ENCODE peak calls at places on chromosomes 12 and 14, in six cellular contexts. F is IMR-90, K is neuronal stem cell, M is H9, Z is H1, T is trophoblast cell. E is an unnamed sample.

GRCh38 chr14:68341765-68342212 is 451.1 kb downstream of the ZFP36L1 start:
- DNase-seq in Z (no peak), K (no peak), F (no peak), T (no peak), M (no peak), E (no peak)

GRCh38 chr14:92582706-92583452 is 69.3 kb downstream of the RIN3 start:
- DNase-seq in M (no peak), Z (no peak), K (no peak), T (no peak), F (no peak), E (no peak)

GRCh38 chr14:78746086-78746595 is 576.0 kb downstream of the NRXN3 start:
- DNase-seq in K (no peak), Z (no peak), T (no peak), M (no peak), F (no peak), E (no peak)

GRCh38 chr12:120117961-120118709 is 1.6 kb upstream of the RAB35 start:
- DNase-seq in Z (no peak), T (peak), F (peak), K (no peak), M (peak), E (peak)

GRCh38 chr12:104296718-104297117 is 6.8 kb upstream of the EID3 start:
- DNase-seq in M (no peak), F (no peak), T (peak), Z (no peak), K (no peak), E (no peak)

GRCh38 chr12:116520801-116521471 is 38.2 kb upstream of the MAP1LC3B2 start:
- DNase-seq in Z (no peak), K (no peak), F (peak), T (peak), M (no peak), E (peak)

GRCh38 chr12:64010069-64010686 is 165.7 kb downstream of the SRGAP1 start:
- DNase-seq in F (peak), Z (no peak), M (no peak), T (no peak), K (no peak), E (peak)

GRCh38 chr14:94018308-94018707 is 7.8 kb upstream of the OTUB2 start:
- DNase-seq in T (peak), Z (no peak), M (no peak), K (no peak), F (no peak), E (no peak)

GRCh38 chr12:85877459-85877858 is 3.4 kb downstream of the NTS start:
- DNase-seq in F (no peak), M (no peak), K (no peak), T (no peak), Z (no peak), E (no peak)

GRCh38 chr14:69105326-69105725 is 47.6 kb downstream of the DCAF5 start:
- DNase-seq in F (peak), M (no peak), Z (no peak), T (peak), K (no peak), E (peak)

GRCh38 chr14:23299186-23299521 is 3.5 kb downstream of the PPP1R3E start:
- DNase-seq in K (no peak), M (no peak), T (no peak), F (no peak), Z (no peak), E (no peak)

GRCh38 chr14:76953196-76953945 is 75.1 kb downstream of the IRF2BPL start:
- DNase-seq in K (no peak), T (peak), Z (no peak), F (peak), M (no peak), E (peak)

GRCh38 chr14:73862480-73862879 is 10.8 kb downstream of the PTGR2 start:
- DNase-seq in K (no peak), Z (no peak), F (no peak), T (no peak), M (no peak), E (no peak)

GRCh38 chr14:22540286-22540685 is 48.7 kb downstream of the DAD1 start:
- DNase-seq in K (no peak), T (no peak), Z (no peak), M (no peak), F (no peak), E (no peak)

GRCh38 chr14:104683653-104684448 is 5.6 kb upstream of the INF2 start:
- DNase-seq in M (no peak), T (no peak), K (no peak), Z (no peak), F (no peak), E (no peak)

GRCh38 chr14:103854822-103855733 is 7.7 kb upstream of the PPP1R13B start:
- DNase-seq in M (peak), T (peak), F (no peak), K (no peak), Z (peak), E (no peak)

DNA sequence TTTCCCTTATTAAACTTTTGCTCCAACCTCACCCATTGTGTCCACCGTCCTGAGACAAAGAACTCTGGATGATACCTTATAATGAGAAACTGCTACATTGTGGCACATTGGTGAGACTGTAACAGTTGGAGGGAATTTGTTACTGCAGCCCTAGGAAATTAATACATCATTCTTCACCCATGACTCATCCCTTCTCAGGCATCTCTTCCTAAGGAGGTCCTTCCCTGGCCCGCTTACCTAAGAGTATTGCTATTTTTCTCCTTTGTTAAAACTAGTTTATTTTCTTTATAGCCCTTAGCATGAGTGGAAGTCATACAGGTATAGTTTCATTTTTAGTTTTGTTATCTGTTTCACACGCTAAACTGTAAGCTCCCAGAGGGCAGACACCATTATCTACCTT is 87.1 kb downstream of the TMEM260 start:
- DNase-seq in K (no peak), Z (no peak), T (peak), M (no peak), F (peak), E (peak)
- H4K8ac ChIP-seq in K (no peak), Z (no peak), T (peak), M (no peak), F (no peak), E (no peak)

GRCh38 chr12:94690199-94690695 is 39.9 kb upstream of the TMCC3 start:
- DNase-seq in T (peak), F (no peak), Z (no peak), M (no peak), K (no peak), E (peak)

GRCh38 chr12:94689646-94690036 is 39.3 kb upstream of the TMCC3 start:
- DNase-seq in F (no peak), K (no peak), Z (no peak), T (no peak), M (no peak), E (no peak)

GRCh38 chr12:94686834-94687628 is 36.7 kb upstream of the TMCC3 start:
- DNase-seq in M (no peak), Z (no peak), T (no peak), K (no peak), F (no peak), E (no peak)

GRCh38 chr12:94684416-94684815 is 34.1 kb upstream of the TMCC3 start:
- DNase-seq in F (no peak), K (no peak), T (peak), M (no peak), Z (no peak), E (no peak)

DNA sequence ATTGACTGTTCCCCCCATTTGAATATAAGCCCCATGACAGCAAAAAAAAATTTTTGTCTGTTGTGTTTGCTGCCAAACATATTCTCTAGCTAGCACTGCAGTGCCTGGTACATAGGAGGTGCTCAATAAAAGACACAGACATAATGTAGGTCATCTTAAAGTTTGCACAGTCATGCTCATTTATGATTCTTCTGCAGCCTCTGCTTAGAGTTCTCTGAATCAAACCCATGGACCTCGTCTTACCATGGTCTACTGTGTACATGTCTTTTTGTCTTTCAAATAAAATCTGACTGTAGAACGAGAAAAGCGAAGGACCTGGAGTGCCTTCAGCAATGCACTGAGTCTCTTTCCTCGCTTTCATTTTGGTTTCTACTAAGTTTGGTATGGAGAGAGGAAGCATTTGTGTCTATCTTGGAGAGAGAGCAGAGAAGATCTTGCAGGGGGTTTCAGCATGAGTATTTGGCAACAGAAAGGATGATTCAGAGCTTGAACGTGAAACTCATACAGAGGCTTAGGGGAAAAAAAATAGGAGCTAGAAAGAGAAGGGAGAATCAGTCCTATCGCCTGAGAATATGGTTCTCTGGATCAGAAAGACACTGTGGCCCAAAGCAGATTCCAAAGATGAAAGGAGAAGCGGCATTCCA is 38.8 kb upstream of the TMCC3 start:
- DNase-seq in Z (no peak), F (peak), M (no peak), K (no peak), T (peak), E (peak)
- H2AFZ ChIP-seq in Z (no peak), F (no peak), M (no peak), K (no peak), T (no peak), E (no peak)

GRCh38 chr12:89969098-89969497 is 260.5 kb upstream of the ATP2B1 start:
- DNase-seq in K (no peak), T (peak), M (no peak), F (no peak), Z (no peak), E (no peak)
- H3K4me2 ChIP-seq in K (no peak), T (no peak), M (no peak), F (no peak), Z (no peak), E (no peak)

DNA sequence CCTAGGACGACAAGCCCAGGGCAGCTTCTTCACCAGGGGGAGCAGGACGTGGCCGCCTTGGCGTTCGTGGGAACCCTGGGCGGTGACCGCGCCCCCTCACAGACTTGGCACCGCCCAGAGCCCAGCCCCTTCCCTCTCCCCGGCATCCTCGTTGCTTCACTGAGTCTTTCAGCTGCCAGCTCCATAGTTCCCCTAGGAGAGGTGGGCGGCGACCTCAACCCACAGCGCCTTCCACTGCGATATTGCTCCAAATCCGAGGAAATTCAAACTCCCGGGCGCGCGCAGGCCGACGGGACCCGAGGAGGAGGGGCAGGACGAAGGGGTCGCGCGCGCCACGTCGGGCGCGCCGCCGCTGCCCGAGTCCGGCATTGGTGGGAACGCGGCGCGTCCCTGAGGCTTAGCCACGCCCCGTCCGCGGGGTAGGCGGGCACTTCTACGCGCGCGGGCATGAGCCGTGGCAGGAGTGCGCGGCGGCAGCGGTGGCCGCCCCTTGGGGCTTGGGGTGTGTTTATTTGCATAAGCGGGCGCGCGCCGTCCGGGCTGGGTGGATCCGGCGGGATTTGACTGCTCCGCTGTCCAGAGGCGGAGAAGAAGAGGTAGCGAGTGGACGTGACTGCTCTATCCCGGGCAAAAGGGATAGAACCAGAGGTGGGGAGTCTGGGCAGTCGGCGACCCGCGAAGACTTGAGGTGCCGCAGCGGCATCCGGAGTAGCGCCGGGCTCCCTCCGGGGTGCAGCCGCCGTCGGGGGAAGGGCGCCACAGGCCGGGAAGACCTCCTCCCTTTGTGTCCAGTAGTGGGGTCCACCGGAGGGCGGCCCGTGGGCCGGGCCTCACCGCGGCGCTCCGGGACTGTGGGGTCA is at the start of the genes APAF1 and IKBIP:
- DNase-seq in Z (peak), K (peak), M (peak), F (peak), T (peak), E (peak)
- H4K8ac ChIP-seq in Z (peak), K (no peak), M (no peak), F (peak), T (peak), E (peak)

DNA sequence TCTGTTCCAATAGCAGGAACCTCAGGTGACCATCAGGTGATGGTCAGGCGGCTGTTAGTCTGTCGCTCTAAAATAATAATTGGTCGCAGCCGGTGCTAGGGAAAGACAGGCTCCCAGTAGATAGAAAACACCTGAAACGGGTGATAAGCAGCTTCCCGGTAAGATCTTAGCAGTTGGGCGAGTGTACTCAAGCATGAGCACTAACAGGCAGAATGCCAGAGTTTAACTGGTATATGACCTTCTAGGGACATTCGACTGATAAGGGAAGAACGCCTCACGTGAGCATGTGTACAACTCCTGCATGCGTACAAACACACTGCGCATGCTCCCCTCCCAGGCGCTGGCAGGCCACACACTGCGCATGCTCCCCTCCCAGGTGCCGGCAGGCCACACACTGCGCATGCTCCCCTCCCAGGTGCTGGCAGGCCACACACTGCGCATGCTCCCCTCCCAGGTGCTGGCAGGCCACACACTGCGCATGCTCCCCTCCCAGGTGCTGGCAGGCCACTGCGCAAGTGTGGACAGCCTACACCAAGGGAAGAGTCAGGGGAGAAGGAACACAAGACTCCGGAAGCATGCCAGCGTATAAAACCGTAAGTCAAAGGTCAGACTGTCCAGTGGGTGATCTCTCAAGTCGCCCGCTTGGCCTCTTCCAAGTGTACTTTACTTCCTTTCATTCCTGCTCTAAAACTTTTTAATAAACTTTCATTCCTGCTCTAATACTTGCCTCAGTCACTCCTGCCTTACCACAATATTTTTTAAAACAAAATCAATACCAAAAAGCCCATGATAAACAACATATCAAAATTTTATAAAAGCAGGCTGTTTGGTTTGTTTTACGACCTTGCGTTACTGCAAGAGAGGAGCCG is 24.5 kb downstream of the GPRC5D start:
- DNase-seq in F (peak), K (no peak), M (no peak), T (peak), Z (peak), E (no peak)
- H2AFZ ChIP-seq in F (peak), K (no peak), M (no peak), T (no peak), Z (no peak), E (no peak)